ENCODE peak calls at places on chromosomes 4 and X, in six cellular contexts. E, L, Q, M, G and C are unnamed samples.

GRCh38 chrX:23436875-23437274 is 102.2 kb downstream of the PTCHD1 start:
- DNase-seq in E (no peak), L (no peak), Q (no peak), M (no peak), G (no peak), C (no peak)

GRCh38 chr4:15416357-15417327 is 11.2 kb upstream of the C1QTNF7 start:
- DNase-seq in E (no peak), L (no peak), Q (no peak), M (no peak), G (no peak), C (no peak)

GRCh38 chrX:48972214-48973164 is 845 bp upstream of the KCND1 start:
- DNase-seq in E (no peak), L (no peak), Q (peak), M (peak), G (peak), C (no peak)

GRCh38 chr4:173917255-173917960 is 366.1 kb downstream of the FBXO8 start:
- DNase-seq in E (no peak), L (no peak), Q (no peak), M (peak), G (no peak), C (no peak)

GRCh38 chrX:10143071-10143983 is 13.4 kb upstream of the CLCN4 start:
- DNase-seq in E (no peak), L (no peak), Q (no peak), M (no peak), G (no peak), C (no peak)

GRCh38 chrX:101265869-101266428 is 25.2 kb downstream of the TAF7L start:
- DNase-seq in E (no peak), L (no peak), Q (no peak), M (peak), G (no peak), C (no peak)

GRCh38 chr4:184420881-184421416 is 53.4 kb downstream of the IRF2 start:
- DNase-seq in E (no peak), L (no peak), Q (no peak), M (no peak), G (no peak), C (no peak)

GRCh38 chr4:133389029-133389428 is 239.9 kb downstream of the PCDH10 start:
- DNase-seq in E (no peak), L (no peak), Q (no peak), M (no peak), G (no peak), C (no peak)

GRCh38 chrX:71629467-71629866 is 11.2 kb upstream of the CXCR3 start:
- DNase-seq in E (no peak), L (no peak), Q (no peak), M (no peak), G (no peak), C (no peak)

GRCh38 chr4:17736484-17736883 is 44.9 kb downstream of the FAM184B start:
- DNase-seq in E (no peak), L (no peak), Q (no peak), M (no peak), G (no peak), C (no peak)

GRCh38 chrX:103913356-103914020 is 48.9 kb upstream of the TMSB15B start:
- DNase-seq in E (no peak), L (no peak), Q (no peak), M (peak), G (no peak), C (no peak)